ENCODE peak calls at places on chromosome 3, in eight cellular contexts. One of them, this sample, is unnamed.
A peak's percentile ranks its signal among the peaks of the same experiment; 100 is the strongest.

GRCh38 chr3:23161308-23161707 is 41.8 kb upstream of the UBE2E2 start:
- DNase-seq in DND-41: no peak
- DNase-seq in ovary: no peak
- DNase-seq in left lung: no peak
- DNase-seq in aorta: no peak
- DNase-seq in gastrocnemius medialis: no peak
- DNase-seq in coronary artery: no peak
- DNase-seq in heart right ventricle: no peak
- DNase-seq in this sample: no peak

GRCh38 chr3:111012388-111013248 is 59.0 kb upstream of the NECTIN3 start:
- DNase-seq in DND-41: peak; percentile 24
- DNase-seq in ovary: no peak
- DNase-seq in left lung: no peak
- DNase-seq in aorta: no peak
- DNase-seq in gastrocnemius medialis: no peak
- DNase-seq in coronary artery: no peak
- DNase-seq in heart right ventricle: no peak
- DNase-seq in this sample: no peak

GRCh38 chr3:39148116-39149058 is 5.0 kb downstream of the CSRNP1 start:
- DNase-seq in DND-41: peak; percentile 76
- DNase-seq in ovary: no peak
- DNase-seq in left lung: no peak
- DNase-seq in aorta: no peak
- DNase-seq in gastrocnemius medialis: no peak
- DNase-seq in coronary artery: peak; percentile 77
- DNase-seq in heart right ventricle: no peak
- DNase-seq in this sample: no peak

GRCh38 chr3:10286596-10287295 is 6.0 kb downstream of the GHRL start:
- DNase-seq in DND-41: peak; percentile 63
- DNase-seq in ovary: no peak
- DNase-seq in left lung: no peak
- DNase-seq in aorta: peak; percentile 14
- DNase-seq in gastrocnemius medialis: no peak
- DNase-seq in coronary artery: no peak
- DNase-seq in heart right ventricle: peak; percentile 59
- DNase-seq in this sample: peak; percentile 72

GRCh38 chr3:62686916-62687315 is 188.3 kb downstream of the CADPS start:
- DNase-seq in DND-41: no peak
- DNase-seq in ovary: no peak
- DNase-seq in left lung: no peak
- DNase-seq in aorta: no peak
- DNase-seq in gastrocnemius medialis: no peak
- DNase-seq in coronary artery: no peak
- DNase-seq in heart right ventricle: no peak
- DNase-seq in this sample: no peak

GRCh38 chr3:97916576-97916975 is 55.7 kb downstream of the RIOX2 start:
- DNase-seq in DND-41: no peak
- DNase-seq in ovary: no peak
- DNase-seq in left lung: no peak
- DNase-seq in aorta: no peak
- DNase-seq in gastrocnemius medialis: no peak
- DNase-seq in coronary artery: no peak
- DNase-seq in heart right ventricle: no peak
- DNase-seq in this sample: no peak

GRCh38 chr3:37833790-37834189 is 27.9 kb upstream of the CTDSPL start:
- DNase-seq in DND-41: no peak
- DNase-seq in ovary: no peak
- DNase-seq in left lung: no peak
- DNase-seq in aorta: no peak
- DNase-seq in gastrocnemius medialis: no peak
- DNase-seq in coronary artery: no peak
- DNase-seq in heart right ventricle: no peak
- DNase-seq in this sample: no peak

GRCh38 chr3:174125267-174125844 is 727.8 kb downstream of the NLGN1 start:
- DNase-seq in DND-41: no peak
- DNase-seq in ovary: no peak
- DNase-seq in left lung: no peak
- DNase-seq in aorta: no peak
- DNase-seq in gastrocnemius medialis: no peak
- DNase-seq in coronary artery: no peak
- DNase-seq in heart right ventricle: peak; percentile 5
- DNase-seq in this sample: no peak

GRCh38 chr3:173725507-173725906 is 328.0 kb downstream of the NLGN1 start:
- DNase-seq in DND-41: no peak
- DNase-seq in ovary: no peak
- DNase-seq in left lung: no peak
- DNase-seq in aorta: no peak
- DNase-seq in gastrocnemius medialis: no peak
- DNase-seq in coronary artery: no peak
- DNase-seq in heart right ventricle: no peak
- DNase-seq in this sample: no peak

GRCh38 chr3:10889206-10889960 is 73.4 kb downstream of the SLC6A11 start:
- DNase-seq in DND-41: no peak
- DNase-seq in ovary: no peak
- DNase-seq in left lung: no peak
- DNase-seq in aorta: no peak
- DNase-seq in gastrocnemius medialis: no peak
- DNase-seq in coronary artery: no peak
- DNase-seq in heart right ventricle: no peak
- DNase-seq in this sample: no peak

GRCh38 chr3:177932750-177933660 is 603.2 kb upstream of the KCNMB2 start:
- DNase-seq in DND-41: no peak
- DNase-seq in ovary: no peak
- DNase-seq in left lung: no peak
- DNase-seq in aorta: no peak
- DNase-seq in gastrocnemius medialis: no peak
- DNase-seq in coronary artery: no peak
- DNase-seq in heart right ventricle: no peak
- DNase-seq in this sample: no peak

GRCh38 chr3:14410501-14411165 is 8.2 kb downstream of the SLC6A6 start:
- DNase-seq in DND-41: no peak
- DNase-seq in ovary: no peak
- DNase-seq in left lung: peak; percentile 87
- DNase-seq in aorta: peak; percentile 87
- DNase-seq in gastrocnemius medialis: peak; percentile 85
- DNase-seq in coronary artery: no peak
- DNase-seq in heart right ventricle: no peak
- DNase-seq in this sample: no peak

GRCh38 chr3:70973558-70973957 is 610.0 kb downstream of the FOXP1 start:
- DNase-seq in DND-41: no peak
- DNase-seq in ovary: no peak
- DNase-seq in left lung: no peak
- DNase-seq in aorta: no peak
- DNase-seq in gastrocnemius medialis: no peak
- DNase-seq in coronary artery: no peak
- DNase-seq in heart right ventricle: no peak
- DNase-seq in this sample: no peak

GRCh38 chr3:50627407-50628051 is 10.6 kb downstream of the MAPKAPK3 start:
- DNase-seq in DND-41: peak; percentile 43
- DNase-seq in ovary: no peak
- DNase-seq in left lung: peak; percentile 92
- DNase-seq in aorta: peak; percentile 71
- DNase-seq in gastrocnemius medialis: peak; percentile 96
- DNase-seq in coronary artery: no peak
- DNase-seq in heart right ventricle: peak; percentile 56
- DNase-seq in this sample: no peak

GRCh38 chr3:7546219-7546618 is 685.3 kb downstream of the GRM7 start:
- DNase-seq in DND-41: no peak
- DNase-seq in ovary: no peak
- DNase-seq in left lung: no peak
- DNase-seq in aorta: no peak
- DNase-seq in gastrocnemius medialis: no peak
- DNase-seq in coronary artery: no peak
- DNase-seq in heart right ventricle: peak; percentile 6
- DNase-seq in this sample: no peak

GRCh38 chr3:162719684-162720341 is 1223.2 kb downstream of the OTOL1 start:
- DNase-seq in DND-41: no peak
- DNase-seq in ovary: no peak
- DNase-seq in left lung: no peak
- DNase-seq in aorta: no peak
- DNase-seq in gastrocnemius medialis: no peak
- DNase-seq in coronary artery: no peak
- DNase-seq in heart right ventricle: no peak
- DNase-seq in this sample: no peak

GRCh38 chr3:33089515-33089914 is 7.4 kb downstream of the GLB1 start:
- DNase-seq in DND-41: no peak
- DNase-seq in ovary: no peak
- DNase-seq in left lung: no peak
- DNase-seq in aorta: no peak
- DNase-seq in gastrocnemius medialis: no peak
- DNase-seq in coronary artery: no peak
- DNase-seq in heart right ventricle: no peak
- DNase-seq in this sample: peak; percentile 48

GRCh38 chr3:29079358-29079757 is 201.5 kb upstream of the RBMS3 start:
- DNase-seq in DND-41: no peak
- DNase-seq in ovary: no peak
- DNase-seq in left lung: no peak
- DNase-seq in aorta: no peak
- DNase-seq in gastrocnemius medialis: no peak
- DNase-seq in coronary artery: no peak
- DNase-seq in heart right ventricle: no peak
- DNase-seq in this sample: no peak

GRCh38 chr3:57890874-57891273 is 117.3 kb upstream of the FLNB start:
- DNase-seq in DND-41: no peak
- DNase-seq in ovary: no peak
- DNase-seq in left lung: no peak
- DNase-seq in aorta: no peak
- DNase-seq in gastrocnemius medialis: no peak
- DNase-seq in coronary artery: no peak
- DNase-seq in heart right ventricle: no peak
- DNase-seq in this sample: no peak
- H3K27ac ChIP-seq in DND-41: no peak overlapping the region
- H3K27ac ChIP-seq in ovary: no peak overlapping the region
- H3K27ac ChIP-seq in left lung: no peak overlapping the region
- H3K27ac ChIP-seq in aorta: no peak overlapping the region
- H3K27ac ChIP-seq in gastrocnemius medialis: peak overlapping the region; percentile 87
- H3K27ac ChIP-seq in coronary artery: peak overlapping the region; percentile 80
- H3K27ac ChIP-seq in heart right ventricle: peak overlapping the region; percentile 87
- H3K27ac ChIP-seq in this sample: no peak overlapping the region

DNA sequence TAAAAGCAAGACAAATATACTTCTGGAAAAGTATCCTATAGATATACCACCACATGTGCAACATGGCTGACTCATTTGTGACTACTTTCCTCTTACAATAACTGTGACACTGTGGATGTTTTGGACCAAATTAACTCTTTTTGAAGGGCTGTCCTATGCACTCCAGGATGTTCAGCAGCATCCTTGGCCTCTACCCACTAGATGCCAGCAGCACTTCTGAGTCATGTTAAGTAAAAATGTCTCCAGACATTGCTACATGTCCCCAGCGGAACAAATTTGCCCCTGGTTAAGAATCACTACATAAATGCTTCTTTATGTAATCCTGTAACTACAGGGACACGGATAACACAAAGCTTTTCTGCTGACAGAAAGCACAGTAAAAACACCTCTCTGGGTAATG is 32.0 kb downstream of the RUVBL1 start:
- DNase-seq in DND-41: no peak
- DNase-seq in ovary: no peak
- DNase-seq in left lung: no peak
- DNase-seq in aorta: no peak
- DNase-seq in gastrocnemius medialis: no peak
- DNase-seq in coronary artery: no peak
- DNase-seq in heart right ventricle: no peak
- DNase-seq in this sample: no peak
- H3K27ac ChIP-seq in DND-41: no peak overlapping the region
- H3K27ac ChIP-seq in ovary: no peak overlapping the region
- H3K27ac ChIP-seq in left lung: no peak overlapping the region
- H3K27ac ChIP-seq in aorta: no peak overlapping the region
- H3K27ac ChIP-seq in gastrocnemius medialis: no peak overlapping the region
- H3K27ac ChIP-seq in coronary artery: no peak overlapping the region
- H3K27ac ChIP-seq in heart right ventricle: no peak overlapping the region
- H3K27ac ChIP-seq in this sample: no peak overlapping the region

GRCh38 chr3:65811917-65812316 is 226.8 kb downstream of the MAGI1 start:
- DNase-seq in DND-41: no peak
- DNase-seq in ovary: no peak
- DNase-seq in left lung: no peak
- DNase-seq in aorta: no peak
- DNase-seq in gastrocnemius medialis: no peak
- DNase-seq in coronary artery: no peak
- DNase-seq in heart right ventricle: no peak
- DNase-seq in this sample: no peak
- H3K27ac ChIP-seq in DND-41: no peak overlapping the region
- H3K27ac ChIP-seq in ovary: no peak overlapping the region
- H3K27ac ChIP-seq in left lung: no peak overlapping the region
- H3K27ac ChIP-seq in aorta: no peak overlapping the region
- H3K27ac ChIP-seq in gastrocnemius medialis: no peak overlapping the region
- H3K27ac ChIP-seq in coronary artery: no peak overlapping the region
- H3K27ac ChIP-seq in heart right ventricle: no peak overlapping the region
- H3K27ac ChIP-seq in this sample: no peak overlapping the region

GRCh38 chr3:156455839-156456238 is 99.1 kb downstream of the SSR3 start:
- DNase-seq in DND-41: no peak
- DNase-seq in ovary: no peak
- DNase-seq in left lung: no peak
- DNase-seq in aorta: no peak
- DNase-seq in gastrocnemius medialis: no peak
- DNase-seq in coronary artery: no peak
- DNase-seq in heart right ventricle: no peak
- DNase-seq in this sample: no peak

GRCh38 chr3:156459434-156459833 is 95.5 kb downstream of the SSR3 start:
- DNase-seq in DND-41: no peak
- DNase-seq in ovary: no peak
- DNase-seq in left lung: no peak
- DNase-seq in aorta: peak; percentile 80
- DNase-seq in gastrocnemius medialis: no peak
- DNase-seq in coronary artery: no peak
- DNase-seq in heart right ventricle: peak; percentile 51
- DNase-seq in this sample: no peak

GRCh38 chr3:156460206-156460609 is 94.7 kb downstream of the SSR3 start:
- DNase-seq in DND-41: no peak
- DNase-seq in ovary: no peak
- DNase-seq in left lung: no peak
- DNase-seq in aorta: no peak
- DNase-seq in gastrocnemius medialis: no peak
- DNase-seq in coronary artery: no peak
- DNase-seq in heart right ventricle: no peak
- DNase-seq in this sample: no peak

GRCh38 chr3:156461889-156462288 is 93.0 kb downstream of the SSR3 start:
- DNase-seq in DND-41: no peak
- DNase-seq in ovary: no peak
- DNase-seq in left lung: no peak
- DNase-seq in aorta: no peak
- DNase-seq in gastrocnemius medialis: no peak
- DNase-seq in coronary artery: no peak
- DNase-seq in heart right ventricle: no peak
- DNase-seq in this sample: no peak

GRCh38 chr3:156456771-156457224 is 98.1 kb downstream of the SSR3 start:
- DNase-seq in DND-41: no peak
- DNase-seq in ovary: no peak
- DNase-seq in left lung: no peak
- DNase-seq in aorta: peak; percentile 64
- DNase-seq in gastrocnemius medialis: no peak
- DNase-seq in coronary artery: no peak
- DNase-seq in heart right ventricle: no peak
- DNase-seq in this sample: no peak
- H3K27ac ChIP-seq in DND-41: no peak overlapping the region
- H3K27ac ChIP-seq in ovary: no peak overlapping the region
- H3K27ac ChIP-seq in left lung: no peak overlapping the region
- H3K27ac ChIP-seq in aorta: no peak overlapping the region
- H3K27ac ChIP-seq in gastrocnemius medialis: no peak overlapping the region
- H3K27ac ChIP-seq in coronary artery: no peak overlapping the region
- H3K27ac ChIP-seq in heart right ventricle: no peak overlapping the region
- H3K27ac ChIP-seq in this sample: no peak overlapping the region

GRCh38 chr3:45145681-45146614 is at the start of gene CDCP1:
- DNase-seq in DND-41: no peak
- DNase-seq in ovary: no peak
- DNase-seq in left lung: peak; percentile 85
- DNase-seq in aorta: peak; percentile 55
- DNase-seq in gastrocnemius medialis: no peak
- DNase-seq in coronary artery: no peak
- DNase-seq in heart right ventricle: no peak
- DNase-seq in this sample: no peak
- H3K27ac ChIP-seq in DND-41: no peak within 1 kb of the TSS
- H3K27ac ChIP-seq in ovary: no peak within 1 kb of the TSS
- H3K27ac ChIP-seq in left lung: peak within 1 kb of the TSS; percentile 1
- H3K27ac ChIP-seq in aorta: no peak within 1 kb of the TSS
- H3K27ac ChIP-seq in gastrocnemius medialis: no peak within 1 kb of the TSS
- H3K27ac ChIP-seq in coronary artery: no peak within 1 kb of the TSS
- H3K27ac ChIP-seq in heart right ventricle: no peak within 1 kb of the TSS
- H3K27ac ChIP-seq in this sample: no peak within 1 kb of the TSS